ENCODE peak calls at places on chromosome 13, in six cellular contexts. I is neural progenitor cell, H is pancreas, B is heart right ventricle, L is fibroblast of lung, G is tibial nerve. V is an unnamed sample.

GRCh38 chr13:40975441-40975840 is 43.7 kb downstream of the ELF1 start:
- DNase-seq in H (no peak), B (no peak), L (no peak), G (no peak), I (no peak), V (no peak)

GRCh38 chr13:93834051-93834450 is 607.4 kb downstream of the GPC6 start:
- DNase-seq in G (no peak), L (no peak), H (no peak), I (no peak), B (no peak), V (no peak)

GRCh38 chr13:50161052-50161451 is 145.8 kb downstream of the KCNRG start:
- DNase-seq in I (no peak), H (no peak), L (peak; percentile 58), G (no peak), B (no peak), V (peak; percentile 75)

GRCh38 chr13:91328726-91329125 is 18.8 kb upstream of the MIR17HG start:
- DNase-seq in G (no peak), H (no peak), I (no peak), L (no peak), B (no peak), V (no peak)

GRCh38 chr13:74047925-74048324 is 86.3 kb downstream of the KLF12 start:
- DNase-seq in B (no peak), H (no peak), G (no peak), I (peak; percentile 13), L (peak; percentile 35), V (peak; percentile 22)

GRCh38 chr13:75761373-75761772 is 125.2 kb downstream of the LMO7 start:
- DNase-seq in L (no peak), H (no peak), B (no peak), G (no peak), I (no peak), V (no peak)

GRCh38 chr13:99991806-99992242 is 10.2 kb downstream of the ZIC2 start:
- DNase-seq in I (peak; percentile 83), G (no peak), B (no peak), L (no peak), H (no peak), V (no peak)

GRCh38 chr13:51900471-51900870 is 38.7 kb downstream of the CCDC70 start:
- DNase-seq in H (no peak), G (no peak), B (no peak), L (no peak), I (no peak), V (no peak)

GRCh38 chr13:80126382-80127068 is 214.4 kb downstream of the SPRY2 start:
- DNase-seq in H (no peak), B (no peak), I (no peak), G (no peak), L (no peak), V (no peak)

GRCh38 chr13:59950201-59950730 is 213.5 kb downstream of the DIAPH3 start:
- DNase-seq in B (no peak), L (peak; percentile 12), I (no peak), G (no peak), H (no peak), V (peak; percentile 44)

GRCh38 chr13:110333837-110334236 is 26.8 kb downstream of the COL4A2 start:
- DNase-seq in L (no peak), G (no peak), I (no peak), H (no peak), B (no peak), V (no peak)

GRCh38 chr13:42327725-42328124 is 55.8 kb downstream of the AKAP11 start:
- DNase-seq in B (no peak), G (no peak), H (no peak), I (no peak), L (no peak), V (no peak)
- TF ChIP-seq CTCF in B (no peak), G (no peak), H (no peak), I (no peak), L (no peak), V (no peak)

GRCh38 chr13:112887557-112887991 is 81.4 kb upstream of the MCF2L start:
- DNase-seq in G (no peak), B (no peak), L (no peak), I (no peak), H (peak; percentile 49), V (no peak)

GRCh38 chr13:112887151-112887550 is 81.9 kb upstream of the MCF2L start:
- DNase-seq in I (no peak), L (no peak), G (no peak), H (peak; percentile 41), B (no peak), V (no peak)

GRCh38 chr13:112885242-112885781 is 83.7 kb upstream of the MCF2L start:
- DNase-seq in G (no peak), B (no peak), L (no peak), H (no peak), I (no peak), V (no peak)

GRCh38 chr13:112883241-112883945 is 85.6 kb upstream of the MCF2L start:
- DNase-seq in B (no peak), I (no peak), G (no peak), L (no peak), H (no peak), V (no peak)

GRCh38 chr13:112885782-112886268 is 83.2 kb upstream of the MCF2L start:
- DNase-seq in I (peak; percentile 95), G (peak; percentile 56), B (peak; percentile 75), L (peak; percentile 88), H (peak; percentile 90), V (peak; percentile 84)
- H3K4me3 ChIP-seq in I (peak overlapping the region; percentile 4), G (peak overlapping the region; percentile 14), B (peak overlapping the region; percentile 4), L (peak overlapping the region; percentile 44), H (no peak overlapping the region), V (peak overlapping the region; percentile 13)

DNA sequence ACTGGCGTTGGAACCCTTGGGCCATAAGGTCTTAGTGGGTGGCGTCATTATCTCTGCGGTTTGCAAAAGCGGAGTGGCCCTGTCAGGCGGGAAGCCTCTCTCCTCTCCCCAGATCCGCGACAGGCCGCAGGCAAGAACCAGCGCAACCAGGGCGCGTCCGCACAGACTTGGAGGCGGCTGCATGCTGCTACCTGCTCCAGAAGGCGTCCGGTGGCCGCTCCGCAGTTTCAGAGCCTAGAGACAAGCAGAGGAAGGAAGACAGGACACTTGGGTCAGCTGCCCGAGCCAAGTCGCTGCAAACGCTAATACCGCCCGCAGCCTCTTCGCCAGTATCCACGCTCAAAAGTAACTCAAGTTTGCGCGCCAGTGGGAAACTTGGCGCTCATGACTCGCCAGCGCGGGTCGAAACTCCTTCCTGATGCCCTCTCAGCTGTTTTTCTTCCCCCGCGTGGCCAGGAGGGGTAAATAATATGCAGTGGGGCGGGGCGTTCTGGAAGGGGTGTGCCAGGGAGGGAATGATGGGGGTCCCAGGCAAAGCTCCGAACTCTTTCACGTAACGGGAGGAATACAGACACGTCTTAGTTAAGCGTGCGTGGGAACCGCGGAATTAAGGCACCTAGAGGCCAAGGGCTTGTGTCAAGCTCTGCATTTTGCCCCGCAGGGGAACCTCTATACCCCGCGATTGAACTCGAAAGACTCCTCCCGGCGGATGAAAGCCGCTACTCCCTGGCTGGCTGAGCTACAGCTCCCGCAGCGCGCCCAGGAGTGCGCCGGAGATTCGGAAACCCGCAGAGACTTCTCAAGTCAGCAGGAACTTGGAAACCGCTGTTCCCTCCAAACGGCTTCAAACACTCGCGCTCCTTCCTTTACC is at the start of gene EDNRB:
- DNase-seq in I (peak; percentile 58), B (peak; percentile 72), L (peak; percentile 38), H (peak; percentile 63), G (peak; percentile 28), V (peak; percentile 47)
- TF ChIP-seq CTCF in I (peak; percentile 5), B (no peak), L (peak; percentile 24), H (no peak), G (no peak), V (peak; percentile 22)

DNA sequence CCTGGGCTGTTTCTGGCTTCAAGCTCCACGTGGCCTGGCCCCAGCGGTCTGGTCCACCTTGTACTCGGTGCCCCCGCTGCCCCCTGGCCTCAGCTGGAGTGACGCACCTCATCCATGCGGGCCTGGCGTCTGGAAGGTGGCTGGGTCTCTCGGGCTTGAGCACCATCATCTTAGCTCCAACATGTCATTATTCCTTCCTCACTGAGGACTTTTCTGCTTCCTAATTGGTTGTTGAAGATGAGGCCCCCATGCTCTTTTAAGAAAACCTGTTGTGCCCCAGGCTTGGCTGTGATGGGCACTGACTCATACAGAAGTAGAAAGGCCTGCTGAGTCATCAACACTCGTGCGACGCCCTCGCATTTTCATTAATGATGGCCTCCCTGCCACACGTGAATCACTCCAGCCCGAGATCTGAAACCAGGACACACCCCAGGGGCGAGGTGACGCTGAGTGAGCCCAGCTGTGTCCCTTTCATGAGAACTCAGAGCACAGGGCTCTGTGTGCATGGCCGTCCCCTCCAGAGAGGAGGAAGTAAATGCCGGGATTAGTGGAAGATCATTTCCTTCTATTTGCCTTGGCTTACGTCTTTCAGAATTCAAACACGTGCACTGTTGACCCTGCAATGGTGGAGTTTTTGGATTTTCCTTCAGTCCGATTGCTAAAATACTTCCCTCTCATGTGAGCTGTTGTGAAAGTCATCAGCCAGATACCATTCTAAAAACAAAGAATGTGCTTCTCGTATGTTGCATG is 14.0 kb upstream of the GJA3 start:
- DNase-seq in L (peak; percentile 94), B (peak; percentile 52), G (peak; percentile 44), H (peak; percentile 65), I (no peak), V (peak; percentile 94)
- H3K4me3 ChIP-seq in L (peak overlapping the region; percentile 7), B (no peak overlapping the region), G (peak overlapping the region; percentile 27), H (no peak overlapping the region), I (no peak overlapping the region), V (peak overlapping the region; percentile 19)

GRCh38 chr13:31051999-31052398 is 109.7 kb downstream of the HSPH1 start:
- DNase-seq in B (no peak), L (no peak), I (peak; percentile 26), H (no peak), G (no peak), V (no peak)
- TF ChIP-seq CTCF in B (no peak), L (peak; percentile 9), I (no peak), H (no peak), G (no peak), V (peak; percentile 2)

GRCh38 chr13:22031702-22032286 is 360.9 kb downstream of the FGF9 start:
- DNase-seq in G (no peak), L (no peak), H (no peak), B (no peak), I (no peak), V (no peak)

GRCh38 chr13:22032905-22033304 is 362.0 kb downstream of the FGF9 start:
- DNase-seq in I (no peak), B (no peak), L (no peak), H (no peak), G (no peak), V (no peak)

GRCh38 chr13:22028831-22029230 is 358.0 kb downstream of the FGF9 start:
- DNase-seq in I (no peak), L (no peak), B (no peak), H (no peak), G (no peak), V (no peak)

GRCh38 chr13:22027561-22027960 is 356.7 kb downstream of the FGF9 start:
- DNase-seq in B (no peak), H (no peak), I (no peak), L (no peak), G (no peak), V (no peak)

GRCh38 chr13:22030321-22030720 is 359.4 kb downstream of the FGF9 start:
- DNase-seq in B (no peak), I (no peak), G (no peak), L (no peak), H (no peak), V (no peak)
- H3K4me3 ChIP-seq in B (no peak overlapping the region), I (no peak overlapping the region), G (no peak overlapping the region), L (no peak overlapping the region), H (no peak overlapping the region), V (no peak overlapping the region)

GRCh38 chr13:26681036-26681435 is 79.5 kb downstream of the GPR12 start:
- DNase-seq in G (no peak), H (no peak), B (no peak), I (no peak), L (no peak), V (no peak)
- TF ChIP-seq CTCF in G (no peak), H (no peak), B (no peak), I (no peak), L (no peak), V (no peak)

GRCh38 chr13:24076636-24077035 is 83.9 kb upstream of the SPATA13 start:
- DNase-seq in H (no peak), B (no peak), L (no peak), I (no peak), G (no peak), V (no peak)
- H3K4me3 ChIP-seq in H (no peak overlapping the region), B (peak overlapping the region; percentile 22), L (no peak overlapping the region), I (no peak overlapping the region), G (no peak overlapping the region), V (no peak overlapping the region)

V was measured in cardiac fibroblast.